ENCODE peak calls at places on chromosomes 16 and 17, in four cellular contexts. D, P, Z and G are unnamed samples.

GRCh38 chr16:31138621-31139578 is 3.4 kb upstream of the PRSS8 start:
- DNase-seq in D (no peak), P (no peak), Z (peak), G (no peak)

GRCh38 chr17:7281953-7282751 is 634 bp downstream of the SLC2A4 start:
- DNase-seq in D (no peak), P (peak), Z (no peak), G (no peak)

GRCh38 chr17:72117748-72118587 is 2.9 kb upstream of the SOX9 start:
- DNase-seq in D (no peak), P (no peak), Z (no peak), G (no peak)

GRCh38 chr17:44878627-44879221 is 20.5 kb downstream of the EFTUD2 start:
- DNase-seq in D (no peak), P (peak), Z (peak), G (peak)

GRCh38 chr16:2486645-2487516 is 12.0 kb downstream of the TBC1D24 start:
- DNase-seq in D (peak), P (no peak), Z (no peak), G (no peak)

GRCh38 chr17:40451420-40451819 is 8.2 kb downstream of the IGFBP4 start:
- DNase-seq in D (no peak), P (no peak), Z (no peak), G (no peak)

GRCh38 chr16:26214694-26215093 is 522.9 kb downstream of the HS3ST4 start:
- DNase-seq in D (no peak), P (no peak), Z (no peak), G (no peak)

GRCh38 chr16:27426423-27427408 is 24.7 kb downstream of the IL21R start:
- DNase-seq in D (peak), P (peak), Z (peak), G (peak)

GRCh38 chr17:80095844-80096475 is 5.4 kb upstream of the GAA start:
- DNase-seq in D (no peak), P (no peak), Z (no peak), G (no peak)

GRCh38 chr17:55717898-55718735 is 4.5 kb downstream of the TMEM100 start:
- DNase-seq in D (no peak), P (peak), Z (peak), G (peak)

GRCh38 chr17:2594657-2595085 is 1.2 kb downstream of the PAFAH1B1 start:
- DNase-seq in D (no peak), P (no peak), Z (no peak), G (no peak)

GRCh38 chr16:53091508-53092211 is 36.9 kb downstream of the CHD9 start:
- DNase-seq in D (peak), P (no peak), Z (no peak), G (no peak)

GRCh38 chr17:2025622-2026309 is 632 bp upstream of the RTN4RL1 start:
- DNase-seq in D (no peak), P (peak), Z (peak), G (peak)

GRCh38 chr17:41919840-41920579 is 1.3 kb upstream of the ACLY start:
- DNase-seq in D (no peak), P (no peak), Z (no peak), G (no peak)

GRCh38 chr17:30477758-30478115 is 529 bp downstream of the GOSR1 start:
- DNase-seq in D (no peak), P (no peak), Z (peak), G (no peak)

GRCh38 chr17:80017226-80018010 is 18.3 kb downstream of the TBC1D16 start:
- DNase-seq in D (no peak), P (no peak), Z (no peak), G (no peak)

GRCh38 chr17:41527076-41528023 is 758 bp downstream of the KRT19 start:
- DNase-seq in D (no peak), P (peak), Z (no peak), G (no peak)

GRCh38 chr17:45722161-45722560 is 62.0 kb upstream of the CRHR1 start:
- DNase-seq in D (no peak), P (peak), Z (peak), G (peak)

GRCh38 chr16:68756250-68757051 is 19.4 kb downstream of the CDH1 start:
- DNase-seq in D (peak), P (no peak), Z (no peak), G (no peak)

GRCh38 chr17:13777003-13777402 is 175.3 kb upstream of the HS3ST3A1 start:
- DNase-seq in D (no peak), P (no peak), Z (no peak), G (no peak)

GRCh38 chr17:81513669-81514484 is 1.3 kb upstream of the ACTG1 start:
- DNase-seq in D (no peak), P (no peak), Z (peak), G (no peak)

GRCh38 chr16:66605177-66605999 is 884 bp downstream of the CMTM3 start:
- DNase-seq in D (no peak), P (peak), Z (peak), G (peak)

GRCh38 chr16:80273635-80274538 is 266.9 kb upstream of the DYNLRB2 start:
- DNase-seq in D (no peak), P (no peak), Z (no peak), G (no peak)

GRCh38 chr17:63134867-63135266 is 168.8 kb downstream of the TANC2 start:
- DNase-seq in D (no peak), P (no peak), Z (no peak), G (no peak)

GRCh38 chr17:63136381-63137012 is 170.5 kb downstream of the TANC2 start:
- DNase-seq in D (no peak), P (no peak), Z (no peak), G (no peak)

GRCh38 chr17:63137163-63137562 is 171.1 kb downstream of the TANC2 start:
- DNase-seq in D (no peak), P (no peak), Z (no peak), G (no peak)

GRCh38 chr17:63133489-63133888 is 167.5 kb downstream of the TANC2 start:
- DNase-seq in D (no peak), P (no peak), Z (no peak), G (no peak)

DNA sequence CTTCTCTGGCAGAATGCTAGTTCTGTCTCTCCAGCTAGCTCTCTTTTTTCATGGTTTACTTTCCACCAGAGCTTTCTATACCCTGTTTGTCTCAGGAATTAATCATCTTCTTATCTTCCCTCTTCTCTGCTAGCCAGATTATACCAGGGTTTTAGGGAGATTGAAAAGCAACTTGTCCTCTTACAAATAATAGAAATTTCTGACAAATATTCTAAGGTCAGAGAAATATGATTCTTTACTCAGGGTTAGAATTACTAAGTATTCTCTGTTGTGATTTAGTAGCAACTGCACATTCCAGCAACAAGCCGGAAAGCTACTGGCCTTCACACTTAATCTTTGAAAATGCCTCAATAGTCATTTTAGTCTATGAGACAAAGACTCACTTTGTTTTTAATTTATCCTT is 166.5 kb downstream of the TANC2 start:
- DNase-seq in D (no peak), P (no peak), Z (no peak), G (no peak)
- TF ChIP-seq BHLHE40 in D (no peak), P (no peak), Z (no peak), G (no peak)

DNA sequence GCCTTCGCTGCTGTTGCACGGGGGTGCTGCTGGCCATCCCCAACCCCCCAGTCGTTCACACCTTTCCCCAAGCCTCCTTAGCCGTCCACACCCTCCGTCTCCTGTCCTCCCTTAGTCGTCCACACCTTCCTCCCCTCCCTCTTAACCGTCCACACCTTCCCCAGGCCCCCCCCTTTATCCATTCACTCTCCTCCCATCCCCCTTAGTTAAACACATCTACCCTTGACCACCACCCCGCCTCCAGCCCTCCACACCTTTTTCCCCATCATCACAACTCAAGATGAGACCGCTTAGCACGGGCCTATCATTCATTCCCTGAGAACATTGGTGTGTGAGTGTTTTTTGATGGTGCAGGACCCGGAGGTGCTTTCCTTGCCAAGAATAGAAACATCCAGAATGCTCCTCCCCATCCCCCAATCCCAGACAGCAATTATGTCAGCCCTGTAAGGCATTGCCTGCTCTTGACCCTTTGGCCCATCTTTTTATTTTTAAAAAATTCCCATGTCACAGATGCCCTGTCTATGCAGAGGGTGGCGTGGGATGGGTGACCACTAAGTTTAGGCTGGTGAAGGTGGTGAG is 1.4 kb downstream of the TENT4B start:
- DNase-seq in D (no peak), P (peak), Z (no peak), G (no peak)
- TF ChIP-seq FOXM1 in D (no peak), P (no peak), Z (no peak), G (no peak)

GRCh38 chr16:20424129-20424866 is 15.0 kb downstream of the ACSM5 start:
- DNase-seq in D (no peak), P (no peak), Z (peak), G (no peak)
- TF ChIP-seq BHLHE40 in D (no peak), P (no peak), Z (no peak), G (no peak)

GRCh38 chr17:77329741-77330531 is 189.2 kb downstream of the SEC14L1 start:
- DNase-seq in D (no peak), P (no peak), Z (no peak), G (no peak)
- TF ChIP-seq FOXM1 in D (no peak), P (no peak), Z (no peak), G (no peak)

GRCh38 chr16:56883586-56883985 is 18.6 kb downstream of the SLC12A3 start:
- DNase-seq in D (no peak), P (no peak), Z (no peak), G (no peak)
- TF ChIP-seq BHLHE40 in D (no peak), P (no peak), Z (no peak), G (no peak)

GRCh38 chr16:24440296-24440695 is 99.1 kb upstream of the RBBP6 start:
- DNase-seq in D (no peak), P (no peak), Z (no peak), G (no peak)
- TF ChIP-seq FOXM1 in D (no peak), P (no peak), Z (no peak), G (no peak)

GRCh38 chr16:79181419-79181818 is 419.1 kb downstream of the MAF start:
- DNase-seq in D (no peak), P (no peak), Z (no peak), G (no peak)
- TF ChIP-seq BHLHE40 in D (no peak), P (no peak), Z (no peak), G (no peak)